ENCODE peak calls at places on chromosomes 2 and 18, in six cellular contexts. One of them, this sample, is unnamed.

GRCh38 chr18:3500016-3500415 is 50.0 kb downstream of the TGIF1 start:
- DNase-seq in heart left ventricle: no peak
- DNase-seq in activated CD4-positive, alpha-beta T cell treated with anti-CD3 and anti-CD28 coated beads, Interleukin-2, amount 10 ng/mL, durations not matched to agents 7 days and 5 days: no peak
- DNase-seq in stimulated activated CD4-positive, alpha-beta T cell treated with anti-CD3 and anti-CD28 coated beads, Interleukin-15, amount 100 ng/mL, for 24 hours: no peak
- DNase-seq in left cardiac atrium: no peak
- DNase-seq in activated CD4-positive, alpha-beta memory T cell treated with anti-CD3 and anti-CD28 coated beads for 36 hours: no peak
- DNase-seq in this sample: no peak

GRCh38 chr2:121189656-121190381 is 95.2 kb downstream of the TFCP2L1 start:
- DNase-seq in heart left ventricle: no peak
- DNase-seq in activated CD4-positive, alpha-beta T cell treated with anti-CD3 and anti-CD28 coated beads, Interleukin-2, amount 10 ng/mL, durations not matched to agents 7 days and 5 days: no peak
- DNase-seq in stimulated activated CD4-positive, alpha-beta T cell treated with anti-CD3 and anti-CD28 coated beads, Interleukin-15, amount 100 ng/mL, for 24 hours: no peak
- DNase-seq in left cardiac atrium: no peak
- DNase-seq in activated CD4-positive, alpha-beta memory T cell treated with anti-CD3 and anti-CD28 coated beads for 36 hours: no peak
- DNase-seq in this sample: no peak

GRCh38 chr2:170696006-170696405 is 19.1 kb upstream of the SP5 start:
- DNase-seq in heart left ventricle: no peak
- DNase-seq in activated CD4-positive, alpha-beta T cell treated with anti-CD3 and anti-CD28 coated beads, Interleukin-2, amount 10 ng/mL, durations not matched to agents 7 days and 5 days: no peak
- DNase-seq in stimulated activated CD4-positive, alpha-beta T cell treated with anti-CD3 and anti-CD28 coated beads, Interleukin-15, amount 100 ng/mL, for 24 hours: no peak
- DNase-seq in left cardiac atrium: no peak
- DNase-seq in activated CD4-positive, alpha-beta memory T cell treated with anti-CD3 and anti-CD28 coated beads for 36 hours: no peak
- DNase-seq in this sample: no peak

GRCh38 chr18:24246143-24246542 is 107.3 kb downstream of the CABYR start:
- DNase-seq in heart left ventricle: no peak
- DNase-seq in activated CD4-positive, alpha-beta T cell treated with anti-CD3 and anti-CD28 coated beads, Interleukin-2, amount 10 ng/mL, durations not matched to agents 7 days and 5 days: no peak
- DNase-seq in stimulated activated CD4-positive, alpha-beta T cell treated with anti-CD3 and anti-CD28 coated beads, Interleukin-15, amount 100 ng/mL, for 24 hours: no peak
- DNase-seq in left cardiac atrium: no peak
- DNase-seq in activated CD4-positive, alpha-beta memory T cell treated with anti-CD3 and anti-CD28 coated beads for 36 hours: peak
- DNase-seq in this sample: no peak

GRCh38 chr18:70337139-70337972 is 48.5 kb downstream of the SOCS6 start:
- DNase-seq in heart left ventricle: peak
- DNase-seq in activated CD4-positive, alpha-beta T cell treated with anti-CD3 and anti-CD28 coated beads, Interleukin-2, amount 10 ng/mL, durations not matched to agents 7 days and 5 days: no peak
- DNase-seq in stimulated activated CD4-positive, alpha-beta T cell treated with anti-CD3 and anti-CD28 coated beads, Interleukin-15, amount 100 ng/mL, for 24 hours: no peak
- DNase-seq in left cardiac atrium: no peak
- DNase-seq in activated CD4-positive, alpha-beta memory T cell treated with anti-CD3 and anti-CD28 coated beads for 36 hours: no peak
- DNase-seq in this sample: no peak

GRCh38 chr2:69156624-69157023 is 143.6 kb downstream of the ANTXR1 start:
- DNase-seq in heart left ventricle: no peak
- DNase-seq in activated CD4-positive, alpha-beta T cell treated with anti-CD3 and anti-CD28 coated beads, Interleukin-2, amount 10 ng/mL, durations not matched to agents 7 days and 5 days: no peak
- DNase-seq in stimulated activated CD4-positive, alpha-beta T cell treated with anti-CD3 and anti-CD28 coated beads, Interleukin-15, amount 100 ng/mL, for 24 hours: no peak
- DNase-seq in left cardiac atrium: no peak
- DNase-seq in activated CD4-positive, alpha-beta memory T cell treated with anti-CD3 and anti-CD28 coated beads for 36 hours: no peak
- DNase-seq in this sample: no peak

GRCh38 chr18:45336431-45336830 is 278.8 kb upstream of the SLC14A2 start:
- DNase-seq in heart left ventricle: no peak
- DNase-seq in activated CD4-positive, alpha-beta T cell treated with anti-CD3 and anti-CD28 coated beads, Interleukin-2, amount 10 ng/mL, durations not matched to agents 7 days and 5 days: no peak
- DNase-seq in stimulated activated CD4-positive, alpha-beta T cell treated with anti-CD3 and anti-CD28 coated beads, Interleukin-15, amount 100 ng/mL, for 24 hours: no peak
- DNase-seq in left cardiac atrium: no peak
- DNase-seq in activated CD4-positive, alpha-beta memory T cell treated with anti-CD3 and anti-CD28 coated beads for 36 hours: no peak
- DNase-seq in this sample: no peak

GRCh38 chr2:99448556-99448955 is 41.3 kb downstream of the REV1 start:
- DNase-seq in heart left ventricle: no peak
- DNase-seq in activated CD4-positive, alpha-beta T cell treated with anti-CD3 and anti-CD28 coated beads, Interleukin-2, amount 10 ng/mL, durations not matched to agents 7 days and 5 days: no peak
- DNase-seq in stimulated activated CD4-positive, alpha-beta T cell treated with anti-CD3 and anti-CD28 coated beads, Interleukin-15, amount 100 ng/mL, for 24 hours: no peak
- DNase-seq in left cardiac atrium: no peak
- DNase-seq in activated CD4-positive, alpha-beta memory T cell treated with anti-CD3 and anti-CD28 coated beads for 36 hours: no peak
- DNase-seq in this sample: no peak

GRCh38 chr2:129061079-129061785 is 742.6 kb upstream of the HS6ST1 start:
- DNase-seq in heart left ventricle: no peak
- DNase-seq in activated CD4-positive, alpha-beta T cell treated with anti-CD3 and anti-CD28 coated beads, Interleukin-2, amount 10 ng/mL, durations not matched to agents 7 days and 5 days: no peak
- DNase-seq in stimulated activated CD4-positive, alpha-beta T cell treated with anti-CD3 and anti-CD28 coated beads, Interleukin-15, amount 100 ng/mL, for 24 hours: peak
- DNase-seq in left cardiac atrium: no peak
- DNase-seq in activated CD4-positive, alpha-beta memory T cell treated with anti-CD3 and anti-CD28 coated beads for 36 hours: no peak
- DNase-seq in this sample: no peak

GRCh38 chr2:47072018-47072691 is 83.0 kb downstream of the STPG4 start:
- DNase-seq in heart left ventricle: peak
- DNase-seq in activated CD4-positive, alpha-beta T cell treated with anti-CD3 and anti-CD28 coated beads, Interleukin-2, amount 10 ng/mL, durations not matched to agents 7 days and 5 days: no peak
- DNase-seq in stimulated activated CD4-positive, alpha-beta T cell treated with anti-CD3 and anti-CD28 coated beads, Interleukin-15, amount 100 ng/mL, for 24 hours: no peak
- DNase-seq in left cardiac atrium: peak
- DNase-seq in activated CD4-positive, alpha-beta memory T cell treated with anti-CD3 and anti-CD28 coated beads for 36 hours: no peak
- DNase-seq in this sample: peak

GRCh38 chr2:239313251-239313650 is 87.6 kb downstream of the HDAC4 start:
- DNase-seq in heart left ventricle: peak
- DNase-seq in activated CD4-positive, alpha-beta T cell treated with anti-CD3 and anti-CD28 coated beads, Interleukin-2, amount 10 ng/mL, durations not matched to agents 7 days and 5 days: no peak
- DNase-seq in stimulated activated CD4-positive, alpha-beta T cell treated with anti-CD3 and anti-CD28 coated beads, Interleukin-15, amount 100 ng/mL, for 24 hours: peak
- DNase-seq in left cardiac atrium: peak
- DNase-seq in activated CD4-positive, alpha-beta memory T cell treated with anti-CD3 and anti-CD28 coated beads for 36 hours: no peak
- DNase-seq in this sample: no peak

GRCh38 chr2:120441744-120442471 is 96.0 kb downstream of the INHBB start:
- DNase-seq in heart left ventricle: no peak
- DNase-seq in activated CD4-positive, alpha-beta T cell treated with anti-CD3 and anti-CD28 coated beads, Interleukin-2, amount 10 ng/mL, durations not matched to agents 7 days and 5 days: no peak
- DNase-seq in stimulated activated CD4-positive, alpha-beta T cell treated with anti-CD3 and anti-CD28 coated beads, Interleukin-15, amount 100 ng/mL, for 24 hours: peak
- DNase-seq in left cardiac atrium: peak
- DNase-seq in activated CD4-positive, alpha-beta memory T cell treated with anti-CD3 and anti-CD28 coated beads for 36 hours: no peak
- DNase-seq in this sample: peak

GRCh38 chr18:10036479-10036878 is 122.7 kb downstream of the VAPA start:
- DNase-seq in heart left ventricle: no peak
- DNase-seq in activated CD4-positive, alpha-beta T cell treated with anti-CD3 and anti-CD28 coated beads, Interleukin-2, amount 10 ng/mL, durations not matched to agents 7 days and 5 days: no peak
- DNase-seq in stimulated activated CD4-positive, alpha-beta T cell treated with anti-CD3 and anti-CD28 coated beads, Interleukin-15, amount 100 ng/mL, for 24 hours: no peak
- DNase-seq in left cardiac atrium: no peak
- DNase-seq in activated CD4-positive, alpha-beta memory T cell treated with anti-CD3 and anti-CD28 coated beads for 36 hours: no peak
- DNase-seq in this sample: no peak

GRCh38 chr2:150644298-150645067 is 157.0 kb upstream of the RND3 start:
- DNase-seq in heart left ventricle: no peak
- DNase-seq in activated CD4-positive, alpha-beta T cell treated with anti-CD3 and anti-CD28 coated beads, Interleukin-2, amount 10 ng/mL, durations not matched to agents 7 days and 5 days: no peak
- DNase-seq in stimulated activated CD4-positive, alpha-beta T cell treated with anti-CD3 and anti-CD28 coated beads, Interleukin-15, amount 100 ng/mL, for 24 hours: no peak
- DNase-seq in left cardiac atrium: peak
- DNase-seq in activated CD4-positive, alpha-beta memory T cell treated with anti-CD3 and anti-CD28 coated beads for 36 hours: no peak
- DNase-seq in this sample: no peak

GRCh38 chr18:58300867-58301266 is 256.8 kb downstream of the NEDD4L start:
- DNase-seq in heart left ventricle: no peak
- DNase-seq in activated CD4-positive, alpha-beta T cell treated with anti-CD3 and anti-CD28 coated beads, Interleukin-2, amount 10 ng/mL, durations not matched to agents 7 days and 5 days: no peak
- DNase-seq in stimulated activated CD4-positive, alpha-beta T cell treated with anti-CD3 and anti-CD28 coated beads, Interleukin-15, amount 100 ng/mL, for 24 hours: no peak
- DNase-seq in left cardiac atrium: no peak
- DNase-seq in activated CD4-positive, alpha-beta memory T cell treated with anti-CD3 and anti-CD28 coated beads for 36 hours: no peak
- DNase-seq in this sample: no peak

GRCh38 chr2:2747797-2748301 is 416.8 kb upstream of the MYT1L start:
- DNase-seq in heart left ventricle: no peak
- DNase-seq in activated CD4-positive, alpha-beta T cell treated with anti-CD3 and anti-CD28 coated beads, Interleukin-2, amount 10 ng/mL, durations not matched to agents 7 days and 5 days: no peak
- DNase-seq in stimulated activated CD4-positive, alpha-beta T cell treated with anti-CD3 and anti-CD28 coated beads, Interleukin-15, amount 100 ng/mL, for 24 hours: no peak
- DNase-seq in left cardiac atrium: no peak
- DNase-seq in activated CD4-positive, alpha-beta memory T cell treated with anti-CD3 and anti-CD28 coated beads for 36 hours: no peak
- DNase-seq in this sample: no peak

GRCh38 chr2:42243297-42243696 is 74.1 kb downstream of the EML4 start:
- DNase-seq in heart left ventricle: no peak
- DNase-seq in activated CD4-positive, alpha-beta T cell treated with anti-CD3 and anti-CD28 coated beads, Interleukin-2, amount 10 ng/mL, durations not matched to agents 7 days and 5 days: no peak
- DNase-seq in stimulated activated CD4-positive, alpha-beta T cell treated with anti-CD3 and anti-CD28 coated beads, Interleukin-15, amount 100 ng/mL, for 24 hours: no peak
- DNase-seq in left cardiac atrium: no peak
- DNase-seq in activated CD4-positive, alpha-beta memory T cell treated with anti-CD3 and anti-CD28 coated beads for 36 hours: no peak
- DNase-seq in this sample: no peak

GRCh38 chr2:242052421-242052820 is 182.9 kb downstream of the RTP5 start:
- DNase-seq in heart left ventricle: no peak
- DNase-seq in activated CD4-positive, alpha-beta T cell treated with anti-CD3 and anti-CD28 coated beads, Interleukin-2, amount 10 ng/mL, durations not matched to agents 7 days and 5 days: no peak
- DNase-seq in stimulated activated CD4-positive, alpha-beta T cell treated with anti-CD3 and anti-CD28 coated beads, Interleukin-15, amount 100 ng/mL, for 24 hours: no peak
- DNase-seq in left cardiac atrium: no peak
- DNase-seq in activated CD4-positive, alpha-beta memory T cell treated with anti-CD3 and anti-CD28 coated beads for 36 hours: no peak
- DNase-seq in this sample: no peak

GRCh38 chr2:64124168-64124567 is 20.1 kb downstream of the PELI1 start:
- DNase-seq in heart left ventricle: no peak
- DNase-seq in activated CD4-positive, alpha-beta T cell treated with anti-CD3 and anti-CD28 coated beads, Interleukin-2, amount 10 ng/mL, durations not matched to agents 7 days and 5 days: no peak
- DNase-seq in stimulated activated CD4-positive, alpha-beta T cell treated with anti-CD3 and anti-CD28 coated beads, Interleukin-15, amount 100 ng/mL, for 24 hours: no peak
- DNase-seq in left cardiac atrium: no peak
- DNase-seq in activated CD4-positive, alpha-beta memory T cell treated with anti-CD3 and anti-CD28 coated beads for 36 hours: no peak
- DNase-seq in this sample: no peak

GRCh38 chr2:112168422-112169124 is 30.4 kb downstream of the FBLN7 start:
- DNase-seq in heart left ventricle: no peak
- DNase-seq in activated CD4-positive, alpha-beta T cell treated with anti-CD3 and anti-CD28 coated beads, Interleukin-2, amount 10 ng/mL, durations not matched to agents 7 days and 5 days: no peak
- DNase-seq in stimulated activated CD4-positive, alpha-beta T cell treated with anti-CD3 and anti-CD28 coated beads, Interleukin-15, amount 100 ng/mL, for 24 hours: no peak
- DNase-seq in left cardiac atrium: no peak
- DNase-seq in activated CD4-positive, alpha-beta memory T cell treated with anti-CD3 and anti-CD28 coated beads for 36 hours: no peak
- DNase-seq in this sample: no peak

GRCh38 chr2:41759880-41760279 is 287.9 kb upstream of the PKDCC start:
- DNase-seq in heart left ventricle: no peak
- DNase-seq in activated CD4-positive, alpha-beta T cell treated with anti-CD3 and anti-CD28 coated beads, Interleukin-2, amount 10 ng/mL, durations not matched to agents 7 days and 5 days: no peak
- DNase-seq in stimulated activated CD4-positive, alpha-beta T cell treated with anti-CD3 and anti-CD28 coated beads, Interleukin-15, amount 100 ng/mL, for 24 hours: no peak
- DNase-seq in left cardiac atrium: no peak
- DNase-seq in activated CD4-positive, alpha-beta memory T cell treated with anti-CD3 and anti-CD28 coated beads for 36 hours: no peak
- DNase-seq in this sample: no peak

GRCh38 chr18:78309307-78309706 is 670.3 kb upstream of the SALL3 start:
- DNase-seq in heart left ventricle: no peak
- DNase-seq in activated CD4-positive, alpha-beta T cell treated with anti-CD3 and anti-CD28 coated beads, Interleukin-2, amount 10 ng/mL, durations not matched to agents 7 days and 5 days: no peak
- DNase-seq in stimulated activated CD4-positive, alpha-beta T cell treated with anti-CD3 and anti-CD28 coated beads, Interleukin-15, amount 100 ng/mL, for 24 hours: no peak
- DNase-seq in left cardiac atrium: no peak
- DNase-seq in activated CD4-positive, alpha-beta memory T cell treated with anti-CD3 and anti-CD28 coated beads for 36 hours: no peak
- DNase-seq in this sample: no peak

GRCh38 chr2:72619622-72620021 is 206.2 kb downstream of the EXOC6B start:
- DNase-seq in heart left ventricle: no peak
- DNase-seq in activated CD4-positive, alpha-beta T cell treated with anti-CD3 and anti-CD28 coated beads, Interleukin-2, amount 10 ng/mL, durations not matched to agents 7 days and 5 days: no peak
- DNase-seq in stimulated activated CD4-positive, alpha-beta T cell treated with anti-CD3 and anti-CD28 coated beads, Interleukin-15, amount 100 ng/mL, for 24 hours: no peak
- DNase-seq in left cardiac atrium: no peak
- DNase-seq in activated CD4-positive, alpha-beta memory T cell treated with anti-CD3 and anti-CD28 coated beads for 36 hours: no peak
- DNase-seq in this sample: no peak

GRCh38 chr2:10412380-10412779 is 35.7 kb downstream of the ODC1 start:
- DNase-seq in heart left ventricle: no peak
- DNase-seq in activated CD4-positive, alpha-beta T cell treated with anti-CD3 and anti-CD28 coated beads, Interleukin-2, amount 10 ng/mL, durations not matched to agents 7 days and 5 days: peak
- DNase-seq in stimulated activated CD4-positive, alpha-beta T cell treated with anti-CD3 and anti-CD28 coated beads, Interleukin-15, amount 100 ng/mL, for 24 hours: peak
- DNase-seq in left cardiac atrium: no peak
- DNase-seq in activated CD4-positive, alpha-beta memory T cell treated with anti-CD3 and anti-CD28 coated beads for 36 hours: peak
- DNase-seq in this sample: no peak

GRCh38 chr2:71546777-71547281 is 93.5 kb downstream of the DYSF start:
- DNase-seq in heart left ventricle: no peak
- DNase-seq in activated CD4-positive, alpha-beta T cell treated with anti-CD3 and anti-CD28 coated beads, Interleukin-2, amount 10 ng/mL, durations not matched to agents 7 days and 5 days: no peak
- DNase-seq in stimulated activated CD4-positive, alpha-beta T cell treated with anti-CD3 and anti-CD28 coated beads, Interleukin-15, amount 100 ng/mL, for 24 hours: no peak
- DNase-seq in left cardiac atrium: no peak
- DNase-seq in activated CD4-positive, alpha-beta memory T cell treated with anti-CD3 and anti-CD28 coated beads for 36 hours: no peak
- DNase-seq in this sample: no peak